ENCODE peak calls at places on chromosome 16, in eight cellular contexts. R is GM20000, W is substantia nigra, C is amygdala, U is RPMI8226, Q is RWPE1, L is fibroblast of mammary gland, J is cardiac muscle cell. A is an unnamed sample.
A peak's percentile ranks its signal among the peaks of the same experiment; 100 is the strongest.

GRCh38 chr16:60151987-60152386 is 1417.9 kb upstream of the GOT2 start:
- DNase-seq in R (no peak), W (no peak), C (no peak), U (no peak), Q (no peak), L (no peak), J (no peak), A (no peak)

GRCh38 chr16:50712568-50712914 is 19.1 kb downstream of the NOD2 start:
- DNase-seq in R (no peak), W (no peak), C (no peak), U (no peak), Q (no peak), L (no peak), J (peak; percentile 90), A (no peak)

GRCh38 chr16:59878479-59878878 is 1144.4 kb upstream of the GOT2 start:
- DNase-seq in R (no peak), W (no peak), C (no peak), U (peak; percentile 71), Q (peak; percentile 72), L (peak; percentile 75), J (peak; percentile 16), A (peak; percentile 7)

GRCh38 chr16:84806256-84806889 is 13.4 kb upstream of the CRISPLD2 start:
- DNase-seq in R (peak; percentile 53), W (no peak), C (no peak), U (peak; percentile 53), Q (peak; percentile 78), L (peak; percentile 89), J (peak; percentile 89), A (peak; percentile 93)

GRCh38 chr16:54447606-54448440 is 161.2 kb upstream of the IRX3 start:
- DNase-seq in R (no peak), W (no peak), C (no peak), U (no peak), Q (peak; percentile 91), L (peak; percentile 93), J (peak; percentile 74), A (peak; percentile 71)

GRCh38 chr16:57115504-57116182 is 23.3 kb downstream of the CPNE2 start:
- DNase-seq in R (no peak), W (peak; percentile 67), C (peak; percentile 89), U (peak; percentile 49), Q (no peak), L (peak; percentile 37), J (peak; percentile 77), A (no peak)

GRCh38 chr16:21150375-21151001 is at the start of gene DNAH3:
- DNase-seq in R (no peak), W (no peak), C (no peak), U (peak; percentile 42), Q (peak; percentile 55), L (no peak), J (peak; percentile 45), A (no peak)

GRCh38 chr16:51391798-51392511 is 240.9 kb upstream of the SALL1 start:
- DNase-seq in R (no peak), W (no peak), C (no peak), U (no peak), Q (no peak), L (no peak), J (no peak), A (no peak)

GRCh38 chr16:82761236-82761635 is 134.5 kb downstream of the CDH13 start:
- DNase-seq in R (no peak), W (no peak), C (no peak), U (no peak), Q (peak; percentile 9), L (peak; percentile 81), J (peak; percentile 67), A (no peak)

GRCh38 chr16:24070851-24071250 is 185.3 kb upstream of the CACNG3 start:
- DNase-seq in R (peak; percentile 63), W (peak; percentile 2), C (no peak), U (peak; percentile 61), Q (peak; percentile 45), L (peak; percentile 8), J (peak; percentile 27), A (peak; percentile 38)

GRCh38 chr16:595942-596735 is 6.3 kb downstream of the RAB40C start:
- DNase-seq in R (no peak), W (no peak), C (no peak), U (no peak), Q (no peak), L (no peak), J (no peak), A (no peak)

GRCh38 chr16:66858740-66859396 is 14.7 kb downstream of the CA7 start:
- DNase-seq in R (no peak), W (no peak), C (no peak), U (peak; percentile 93), Q (no peak), L (peak; percentile 59), J (peak; percentile 68), A (peak; percentile 55)

GRCh38 chr16:10833271-10833670 is 14.7 kb upstream of the TVP23A start:
- DNase-seq in R (no peak), W (no peak), C (no peak), U (no peak), Q (no peak), L (no peak), J (no peak), A (no peak)

GRCh38 chr16:60491258-60491657 is 1545.0 kb downstream of the CDH8 start:
- DNase-seq in R (no peak), W (no peak), C (no peak), U (no peak), Q (no peak), L (no peak), J (no peak), A (no peak)

GRCh38 chr16:80554037-80554436 is 13.2 kb downstream of the DYNLRB2 start:
- DNase-seq in R (no peak), W (no peak), C (no peak), U (no peak), Q (no peak), L (no peak), J (no peak), A (no peak)

GRCh38 chr16:5176505-5176904 is 78.9 kb upstream of the EEF2KMT start:
- DNase-seq in R (no peak), W (no peak), C (no peak), U (peak; percentile 31), Q (no peak), L (no peak), J (no peak), A (no peak)

GRCh38 chr16:57196276-57196675 is 10.1 kb downstream of the RSPRY1 start:
- DNase-seq in R (no peak), W (no peak), C (no peak), U (no peak), Q (no peak), L (no peak), J (no peak), A (no peak)

GRCh38 chr16:30592871-30593270 is 7.4 kb upstream of the ZNF785 start:
- DNase-seq in R (no peak), W (no peak), C (no peak), U (no peak), Q (no peak), L (no peak), J (no peak), A (no peak)

GRCh38 chr16:30472328-30472942 is at the start of gene ITGAL:
- DNase-seq in R (peak; percentile 83), W (no peak), C (no peak), U (peak; percentile 90), Q (no peak), L (no peak), J (no peak), A (no peak)

GRCh38 chr16:87926246-87927194 is 9.8 kb downstream of the CA5A start:
- DNase-seq in R (peak; percentile 78), W (no peak), C (no peak), U (peak; percentile 35), Q (no peak), L (no peak), J (no peak), A (no peak)

GRCh38 chr16:2514333-2515179 is 804 bp downstream of the ATP6V0C start:
- DNase-seq in R (no peak), W (no peak), C (no peak), U (peak; percentile 44), Q (no peak), L (no peak), J (no peak), A (no peak)

GRCh38 chr16:23148166-23148512 is 1.1 kb downstream of the USP31 start:
- DNase-seq in R (no peak), W (no peak), C (no peak), U (no peak), Q (no peak), L (peak; percentile 26), J (no peak), A (no peak)

GRCh38 chr16:31202402-31203385 is at the start of gene PYCARD:
- DNase-seq in R (peak; percentile 69), W (no peak), C (no peak), U (peak; percentile 57), Q (peak; percentile 55), L (peak; percentile 20), J (peak; percentile 63), A (no peak)

GRCh38 chr16:9943121-9943520 is 239.1 kb downstream of the GRIN2A start:
- DNase-seq in R (no peak), W (no peak), C (no peak), U (no peak), Q (no peak), L (no peak), J (no peak), A (no peak)

GRCh38 chr16:5024632-5025031 is 9.1 kb downstream of the NAGPA start:
- DNase-seq in R (no peak), W (no peak), C (no peak), U (peak; percentile 74), Q (peak; percentile 64), L (peak; percentile 35), J (no peak), A (peak; percentile 74)

GRCh38 chr16:25135239-25135878 is 23.8 kb downstream of the LCMT1 start:
- DNase-seq in R (no peak), W (no peak), C (no peak), U (no peak), Q (peak; percentile 26), L (peak; percentile 63), J (peak; percentile 27), A (peak; percentile 52)

GRCh38 chr16:90031931-90032663 is 12.8 kb upstream of the DBNDD1 start:
- DNase-seq in R (no peak), W (no peak), C (no peak), U (no peak), Q (no peak), L (peak; percentile 66), J (peak; percentile 70), A (no peak)

GRCh38 chr16:85678016-85678415 is 10.7 kb downstream of the GINS2 start:
- DNase-seq in R (no peak), W (no peak), C (no peak), U (no peak), Q (no peak), L (no peak), J (no peak), A (no peak)

GRCh38 chr16:66228791-66229190 is 137.7 kb upstream of the CDH5 start:
- DNase-seq in R (no peak), W (no peak), C (no peak), U (no peak), Q (no peak), L (peak; percentile 55), J (peak; percentile 89), A (no peak)

GRCh38 chr16:23134274-23134673 is 15.0 kb downstream of the USP31 start:
- DNase-seq in R (no peak), W (no peak), C (no peak), U (no peak), Q (no peak), L (peak; percentile 14), J (peak; percentile 72), A (no peak)

GRCh38 chr16:9068886-9069285 is 22.6 kb upstream of the HAPSTR1 start:
- DNase-seq in R (no peak), W (no peak), C (no peak), U (no peak), Q (no peak), L (peak; percentile 60), J (no peak), A (no peak)

GRCh38 chr16:86337581-86338402 is 172.5 kb upstream of the FOXF1 start:
- DNase-seq in R (no peak), W (no peak), C (no peak), U (no peak), Q (no peak), L (no peak), J (no peak), A (no peak)

GRCh38 chr16:67967956-67968439 is 439 bp downstream of the SLC12A4 start:
- DNase-seq in R (peak; percentile 79), W (no peak), C (no peak), U (peak; percentile 56), Q (no peak), L (no peak), J (peak; percentile 35), A (peak; percentile 35)

GRCh38 chr16:2335286-2335895 is 5.1 kb downstream of the ABCA3 start:
- DNase-seq in R (no peak), W (no peak), C (no peak), U (no peak), Q (no peak), L (no peak), J (no peak), A (no peak)